ENCODE peak calls at places on chromosomes 16 and 17, in eight cellular contexts. B, O, V, F, N, G, T and L are unnamed samples.

GRCh38 chr16:69179255-69180010 is 7.5 kb upstream of the SNTB2 start:
- DNase-seq in T (peak; percentile 87), G (no peak), N (peak; percentile 94), B (peak; percentile 53), F (no peak), V (peak; percentile 90), O (peak; percentile 81), L (peak; percentile 88)

GRCh38 chr17:73387746-73388577 is 76.2 kb upstream of the CDC42EP4 start:
- DNase-seq in G (no peak), B (no peak), V (no peak), T (no peak), F (no peak), N (no peak), O (no peak), L (no peak)

GRCh38 chr16:69531988-69532387 is 33.8 kb upstream of the NFAT5 start:
- DNase-seq in G (no peak), T (no peak), F (no peak), O (no peak), N (no peak), B (no peak), V (no peak), L (no peak)

GRCh38 chr16:47392114-47392513 is 68.7 kb downstream of the ITFG1 start:
- DNase-seq in F (peak; percentile 40), O (no peak), T (no peak), N (no peak), V (no peak), B (no peak), G (no peak), L (no peak)

GRCh38 chr16:78563905-78564304 is 464.5 kb downstream of the WWOX start:
- DNase-seq in V (no peak), T (no peak), F (no peak), G (no peak), B (no peak), N (no peak), O (no peak), L (no peak)

GRCh38 chr16:51950118-51950517 is 596.8 kb downstream of the TOX3 start:
- DNase-seq in B (no peak), O (no peak), G (no peak), V (no peak), N (no peak), F (no peak), T (no peak), L (no peak)

GRCh38 chr16:64826374-64826773 is 295.5 kb downstream of the CDH11 start:
- DNase-seq in N (no peak), V (no peak), B (no peak), T (no peak), O (no peak), G (no peak), F (no peak), L (no peak)

GRCh38 chr17:28405632-28406477 is at the start of gene SLC46A1:
- DNase-seq in O (peak; percentile 59), G (peak; percentile 26), B (no peak), F (no peak), T (peak; percentile 74), V (peak; percentile 88), N (peak; percentile 74), L (peak; percentile 48)

GRCh38 chr16:69143116-69143515 is 10.7 kb downstream of the UTP4 start:
- DNase-seq in O (no peak), G (no peak), B (no peak), N (no peak), T (no peak), F (no peak), V (no peak), L (no peak)

GRCh38 chr17:35214192-35214591 is 20.0 kb upstream of the SLC35G3 start:
- DNase-seq in N (no peak), O (no peak), T (no peak), V (no peak), G (no peak), B (no peak), F (no peak), L (no peak)

GRCh38 chr17:19403021-19403420 is 8.0 kb upstream of the RNF112 start:
- DNase-seq in N (no peak), O (no peak), G (no peak), B (no peak), F (no peak), T (no peak), V (no peak), L (no peak)

GRCh38 chr17:54745862-54746261 is 154.8 kb upstream of the TOM1L1 start:
- DNase-seq in N (no peak), B (no peak), G (no peak), F (no peak), T (no peak), O (no peak), V (no peak), L (no peak)

GRCh38 chr17:56966277-56966676 is 5.4 kb upstream of the COIL start:
- DNase-seq in G (no peak), B (no peak), V (no peak), N (no peak), T (no peak), O (no peak), F (no peak), L (no peak)

GRCh38 chr17:77861981-77862645 is 96.4 kb upstream of the TNRC6C start:
- DNase-seq in N (no peak), O (no peak), V (no peak), B (no peak), T (no peak), G (no peak), F (no peak), L (no peak)

GRCh38 chr17:37541880-37542675 is 52.4 kb downstream of the DUSP14 start:
- DNase-seq in B (no peak), T (no peak), G (no peak), F (no peak), V (no peak), N (no peak), O (no peak), L (no peak)

GRCh38 chr16:28838558-28838918 is 7.6 kb downstream of the TUFM start:
- DNase-seq in O (no peak), V (no peak), G (no peak), N (no peak), B (no peak), T (no peak), F (no peak), L (no peak)

GRCh38 chr16:67399749-67400704 is 6.7 kb upstream of the TPPP3 start:
- DNase-seq in B (no peak), T (no peak), O (no peak), F (no peak), G (no peak), N (no peak), V (no peak), L (no peak)

GRCh38 chr16:5027575-5028235 is 6.0 kb downstream of the NAGPA start:
- DNase-seq in B (no peak), N (no peak), F (no peak), T (no peak), O (peak; percentile 15), V (no peak), G (no peak), L (no peak)

GRCh38 chr17:32988481-32989101 is 3.1 kb upstream of the SPACA3 start:
- DNase-seq in N (no peak), B (no peak), O (no peak), F (no peak), V (peak; percentile 18), T (no peak), G (no peak), L (no peak)

GRCh38 chr16:57575468-57576277 is 33.2 kb downstream of the ADGRG5 start:
- DNase-seq in O (no peak), N (no peak), G (no peak), T (no peak), V (no peak), B (no peak), F (no peak), L (no peak)

GRCh38 chr16:57578521-57579360 is 36.3 kb downstream of the ADGRG5 start:
- DNase-seq in V (no peak), B (no peak), G (no peak), O (no peak), F (no peak), N (no peak), T (no peak), L (no peak)

GRCh38 chr16:57576429-57576870 is 34.0 kb downstream of the ADGRG5 start:
- DNase-seq in B (peak; percentile 78), V (peak; percentile 95), N (peak; percentile 90), O (peak; percentile 61), T (peak; percentile 91), G (peak; percentile 54), F (peak; percentile 26), L (peak; percentile 67)

GRCh38 chr16:57577691-57578224 is 35.3 kb downstream of the ADGRG5 start:
- DNase-seq in T (no peak), F (no peak), N (no peak), V (no peak), O (no peak), G (no peak), B (no peak), L (no peak)

DNA sequence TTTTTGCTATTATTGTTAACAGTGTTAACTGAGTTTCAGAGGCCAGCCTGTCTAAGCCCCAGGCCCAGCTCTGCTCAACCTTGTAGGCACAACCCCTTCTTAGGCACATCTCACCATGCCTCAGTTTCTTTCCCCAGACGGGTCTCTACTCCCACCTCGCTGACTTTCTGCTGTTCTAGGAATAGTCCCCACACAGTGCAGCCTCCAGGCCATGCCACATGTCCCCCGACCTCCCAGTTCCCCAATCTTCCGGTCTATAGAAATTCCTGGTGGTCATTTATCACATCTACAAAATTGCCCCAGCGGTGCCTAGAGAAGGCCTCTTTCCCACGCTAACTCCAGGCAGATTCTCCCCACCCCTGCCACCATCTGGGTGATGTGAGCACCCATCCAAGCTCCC is 34.8 kb downstream of the ADGRG5 start:
- DNase-seq in G (no peak), B (no peak), T (no peak), V (no peak), F (no peak), N (no peak), O (no peak), L (no peak)
- TF ChIP-seq POLR2A in G (no peak), B (no peak), T (no peak), V (no peak), F (no peak), N (no peak), O (no peak), L (no peak)

GRCh38 chr17:79760197-79760906 is 17.6 kb upstream of the CBX2 start:
- DNase-seq in O (no peak), V (no peak), B (no peak), N (no peak), G (no peak), F (no peak), T (no peak), L (no peak)
- TF ChIP-seq POLR2A in O (no peak), V (no peak), B (no peak), N (no peak), G (no peak), F (no peak), T (no peak), L (no peak)

GRCh38 chr17:76585649-76586593 is at the start of gene ST6GALNAC2:
- DNase-seq in T (peak; percentile 69), F (no peak), N (peak; percentile 79), B (peak; percentile 32), V (peak; percentile 89), G (peak; percentile 76), O (peak; percentile 78), L (peak; percentile 68)
- TF ChIP-seq POLR2A in T (no peak), F (no peak), N (peak; percentile 64), B (peak; percentile 75), V (no peak), G (peak; percentile 49), O (no peak), L (peak; percentile 85)

GRCh38 chr17:82297804-82298537 is 19.4 kb downstream of the CD7 start:
- DNase-seq in G (peak; percentile 93), F (peak; percentile 80), T (peak; percentile 85), N (peak; percentile 89), O (peak; percentile 93), B (peak; percentile 71), V (peak; percentile 98), L (peak; percentile 92)
- TF ChIP-seq POLR2A in G (peak; percentile 54), F (peak; percentile 83), T (no peak), N (peak; percentile 81), O (no peak), B (peak; percentile 49), V (no peak), L (peak; percentile 63)

GRCh38 chr17:41666708-41667279 is 21.9 kb upstream of the EIF1 start:
- DNase-seq in N (peak; percentile 91), G (peak; percentile 67), V (peak; percentile 98), B (peak; percentile 79), F (peak; percentile 66), T (peak; percentile 89), O (peak; percentile 84), L (peak; percentile 67)
- TF ChIP-seq POLR2A in N (peak; percentile 30), G (peak; percentile 15), V (no peak), B (no peak), F (peak; percentile 59), T (no peak), O (no peak), L (no peak)